ENCODE peak calls at places on chromosomes 7 and 10, in seven cellular contexts. One of them, this sample, is unnamed.

GRCh38 chr7:69764681-69765080 is 166.4 kb downstream of the AUTS2 start:
- DNase-seq in kidney epithelial cell: no peak
- DNase-seq in NCI-H748 treated with DMSO at 0.1 percent for 48 hours: no peak
- DNase-seq in lower leg skin: no peak
- DNase-seq in GM12865: no peak
- DNase-seq in NT2/D1: no peak
- DNase-seq in colonic mucosa: no peak
- DNase-seq in this sample: no peak

GRCh38 chr7:81273601-81274397 is 354.9 kb upstream of the SEMA3C start:
- DNase-seq in kidney epithelial cell: no peak
- DNase-seq in NCI-H748 treated with DMSO at 0.1 percent for 48 hours: no peak
- DNase-seq in lower leg skin: no peak
- DNase-seq in GM12865: no peak
- DNase-seq in NT2/D1: peak
- DNase-seq in colonic mucosa: no peak
- DNase-seq in this sample: no peak

GRCh38 chr7:155069992-155070827 is at the start of gene HTR5A:
- DNase-seq in kidney epithelial cell: peak
- DNase-seq in NCI-H748 treated with DMSO at 0.1 percent for 48 hours: no peak
- DNase-seq in lower leg skin: peak
- DNase-seq in GM12865: peak
- DNase-seq in NT2/D1: peak
- DNase-seq in colonic mucosa: peak
- DNase-seq in this sample: no peak

GRCh38 chr7:133853706-133854276 is 273.3 kb upstream of the LRGUK start:
- DNase-seq in kidney epithelial cell: peak
- DNase-seq in NCI-H748 treated with DMSO at 0.1 percent for 48 hours: peak
- DNase-seq in lower leg skin: peak
- DNase-seq in GM12865: peak
- DNase-seq in NT2/D1: peak
- DNase-seq in colonic mucosa: peak
- DNase-seq in this sample: peak

GRCh38 chr10:71757450-71757918 is 15.8 kb downstream of the VSIR start:
- DNase-seq in kidney epithelial cell: no peak
- DNase-seq in NCI-H748 treated with DMSO at 0.1 percent for 48 hours: no peak
- DNase-seq in lower leg skin: no peak
- DNase-seq in GM12865: no peak
- DNase-seq in NT2/D1: no peak
- DNase-seq in colonic mucosa: no peak
- DNase-seq in this sample: no peak

GRCh38 chr7:68224041-68224534 is 1227.5 kb downstream of the TYW1 start:
- DNase-seq in kidney epithelial cell: no peak
- DNase-seq in NCI-H748 treated with DMSO at 0.1 percent for 48 hours: peak
- DNase-seq in lower leg skin: no peak
- DNase-seq in GM12865: no peak
- DNase-seq in NT2/D1: no peak
- DNase-seq in colonic mucosa: no peak
- DNase-seq in this sample: peak

GRCh38 chr7:16711730-16712129 is 41.8 kb upstream of the TSPAN13 start:
- DNase-seq in kidney epithelial cell: no peak
- DNase-seq in NCI-H748 treated with DMSO at 0.1 percent for 48 hours: no peak
- DNase-seq in lower leg skin: no peak
- DNase-seq in GM12865: no peak
- DNase-seq in NT2/D1: no peak
- DNase-seq in colonic mucosa: no peak
- DNase-seq in this sample: no peak

GRCh38 chr7:107179326-107180163 is 10.7 kb downstream of the HBP1 start:
- DNase-seq in kidney epithelial cell: peak
- DNase-seq in NCI-H748 treated with DMSO at 0.1 percent for 48 hours: no peak
- DNase-seq in lower leg skin: no peak
- DNase-seq in GM12865: no peak
- DNase-seq in NT2/D1: no peak
- DNase-seq in colonic mucosa: peak
- DNase-seq in this sample: no peak

GRCh38 chr10:77501846-77502251 is 135.8 kb downstream of the KCNMA1 start:
- DNase-seq in kidney epithelial cell: no peak
- DNase-seq in NCI-H748 treated with DMSO at 0.1 percent for 48 hours: no peak
- DNase-seq in lower leg skin: no peak
- DNase-seq in GM12865: peak
- DNase-seq in NT2/D1: no peak
- DNase-seq in colonic mucosa: no peak
- DNase-seq in this sample: no peak

GRCh38 chr10:2985729-2986232 is 81.6 kb upstream of the PFKP start:
- DNase-seq in kidney epithelial cell: peak
- DNase-seq in NCI-H748 treated with DMSO at 0.1 percent for 48 hours: peak
- DNase-seq in lower leg skin: no peak
- DNase-seq in GM12865: no peak
- DNase-seq in NT2/D1: peak
- DNase-seq in colonic mucosa: peak
- DNase-seq in this sample: peak

GRCh38 chr7:13603661-13604060 is 385.8 kb downstream of the ETV1 start:
- DNase-seq in kidney epithelial cell: peak
- DNase-seq in NCI-H748 treated with DMSO at 0.1 percent for 48 hours: no peak
- DNase-seq in lower leg skin: no peak
- DNase-seq in GM12865: no peak
- DNase-seq in NT2/D1: no peak
- DNase-seq in colonic mucosa: no peak
- DNase-seq in this sample: no peak

This sample was measured in DMS153.